ENCODE peak calls at places on chromosomes 6 and 20, in nine cellular contexts. One of them, this sample, is unnamed.
A peak's percentile ranks its signal among the peaks of the same experiment; 100 is the strongest.

GRCh38 chr20:44089987-44090674 is 96.9 kb downstream of the JPH2 start:
- DNase-seq in breast epithelium: no peak
- DNase-seq in endothelial cell of umbilical vein: peak; percentile 63
- DNase-seq in IMR-90: peak; percentile 69
- DNase-seq in uterus: no peak
- DNase-seq in A549: peak; percentile 71
- DNase-seq in body of pancreas: peak; percentile 58
- DNase-seq in adrenal gland: no peak
- DNase-seq in prostate gland: no peak
- DNase-seq in this sample: no peak

GRCh38 chr6:89375427-89375868 is 22.9 kb upstream of the UBE2J1 start:
- DNase-seq in breast epithelium: peak; percentile 67
- DNase-seq in endothelial cell of umbilical vein: no peak
- DNase-seq in IMR-90: no peak
- DNase-seq in uterus: no peak
- DNase-seq in A549: peak; percentile 62
- DNase-seq in body of pancreas: peak; percentile 83
- DNase-seq in adrenal gland: peak; percentile 35
- DNase-seq in prostate gland: peak; percentile 13
- DNase-seq in this sample: peak; percentile 91

GRCh38 chr6:136113736-136114173 is 136.4 kb downstream of the MTFR2 start:
- DNase-seq in breast epithelium: no peak
- DNase-seq in endothelial cell of umbilical vein: peak; percentile 89
- DNase-seq in IMR-90: peak; percentile 93
- DNase-seq in uterus: peak; percentile 55
- DNase-seq in A549: peak; percentile 31
- DNase-seq in body of pancreas: peak; percentile 16
- DNase-seq in adrenal gland: peak; percentile 43
- DNase-seq in prostate gland: no peak
- DNase-seq in this sample: peak; percentile 6

GRCh38 chr6:111871207-111871606 is 2.0 kb downstream of the FYN start:
- DNase-seq in breast epithelium: no peak
- DNase-seq in endothelial cell of umbilical vein: peak; percentile 45
- DNase-seq in IMR-90: no peak
- DNase-seq in uterus: no peak
- DNase-seq in A549: no peak
- DNase-seq in body of pancreas: no peak
- DNase-seq in adrenal gland: no peak
- DNase-seq in prostate gland: no peak
- DNase-seq in this sample: no peak

GRCh38 chr6:159114569-159114968 is 54.6 kb upstream of the FNDC1 start:
- DNase-seq in breast epithelium: no peak
- DNase-seq in endothelial cell of umbilical vein: no peak
- DNase-seq in IMR-90: no peak
- DNase-seq in uterus: no peak
- DNase-seq in A549: no peak
- DNase-seq in body of pancreas: no peak
- DNase-seq in adrenal gland: no peak
- DNase-seq in prostate gland: no peak
- DNase-seq in this sample: no peak

GRCh38 chr20:14616003-14616402 is 278.6 kb upstream of the FLRT3 start:
- DNase-seq in breast epithelium: no peak
- DNase-seq in endothelial cell of umbilical vein: no peak
- DNase-seq in IMR-90: no peak
- DNase-seq in uterus: no peak
- DNase-seq in A549: no peak
- DNase-seq in body of pancreas: no peak
- DNase-seq in adrenal gland: no peak
- DNase-seq in prostate gland: no peak
- DNase-seq in this sample: no peak

GRCh38 chr6:29631860-29632731 is 887 bp downstream of the GABBR1 start:
- DNase-seq in breast epithelium: no peak
- DNase-seq in endothelial cell of umbilical vein: peak; percentile 36
- DNase-seq in IMR-90: peak; percentile 55
- DNase-seq in uterus: peak; percentile 83
- DNase-seq in A549: peak; percentile 51
- DNase-seq in body of pancreas: peak; percentile 43
- DNase-seq in adrenal gland: peak; percentile 69
- DNase-seq in prostate gland: peak; percentile 58
- DNase-seq in this sample: peak; percentile 50

GRCh38 chr6:144856622-144857021 is 571.5 kb downstream of the UTRN start:
- DNase-seq in breast epithelium: no peak
- DNase-seq in endothelial cell of umbilical vein: no peak
- DNase-seq in IMR-90: no peak
- DNase-seq in uterus: no peak
- DNase-seq in A549: no peak
- DNase-seq in body of pancreas: no peak
- DNase-seq in adrenal gland: no peak
- DNase-seq in prostate gland: no peak
- DNase-seq in this sample: no peak

GRCh38 chr6:111484655-111484974 is 1.6 kb upstream of the REV3L start:
- DNase-seq in breast epithelium: no peak
- DNase-seq in endothelial cell of umbilical vein: no peak
- DNase-seq in IMR-90: peak; percentile 11
- DNase-seq in uterus: no peak
- DNase-seq in A549: no peak
- DNase-seq in body of pancreas: no peak
- DNase-seq in adrenal gland: no peak
- DNase-seq in prostate gland: no peak
- DNase-seq in this sample: peak; percentile 25

GRCh38 chr6:5012531-5012930 is 8.7 kb upstream of the RPP40 start:
- DNase-seq in breast epithelium: no peak
- DNase-seq in endothelial cell of umbilical vein: peak; percentile 89
- DNase-seq in IMR-90: peak; percentile 75
- DNase-seq in uterus: no peak
- DNase-seq in A549: no peak
- DNase-seq in body of pancreas: no peak
- DNase-seq in adrenal gland: no peak
- DNase-seq in prostate gland: no peak
- DNase-seq in this sample: no peak

GRCh38 chr6:21971540-21971939 is 325.3 kb downstream of the PRL start:
- DNase-seq in breast epithelium: no peak
- DNase-seq in endothelial cell of umbilical vein: no peak
- DNase-seq in IMR-90: peak; percentile 64
- DNase-seq in uterus: no peak
- DNase-seq in A549: no peak
- DNase-seq in body of pancreas: no peak
- DNase-seq in adrenal gland: no peak
- DNase-seq in prostate gland: no peak
- DNase-seq in this sample: no peak

GRCh38 chr6:156917213-156917612 is 140.0 kb downstream of the ARID1B start:
- DNase-seq in breast epithelium: no peak
- DNase-seq in endothelial cell of umbilical vein: no peak
- DNase-seq in IMR-90: no peak
- DNase-seq in uterus: no peak
- DNase-seq in A549: no peak
- DNase-seq in body of pancreas: no peak
- DNase-seq in adrenal gland: no peak
- DNase-seq in prostate gland: no peak
- DNase-seq in this sample: no peak

GRCh38 chr6:3961581-3962225 is 112.5 kb downstream of the FAM50B start:
- DNase-seq in breast epithelium: no peak
- DNase-seq in endothelial cell of umbilical vein: no peak
- DNase-seq in IMR-90: peak; percentile 69
- DNase-seq in uterus: no peak
- DNase-seq in A549: no peak
- DNase-seq in body of pancreas: no peak
- DNase-seq in adrenal gland: no peak
- DNase-seq in prostate gland: no peak
- DNase-seq in this sample: no peak

GRCh38 chr6:143451531-143451930 is 926 bp downstream of the PEX3 start:
- DNase-seq in breast epithelium: no peak
- DNase-seq in endothelial cell of umbilical vein: no peak
- DNase-seq in IMR-90: no peak
- DNase-seq in uterus: no peak
- DNase-seq in A549: no peak
- DNase-seq in body of pancreas: no peak
- DNase-seq in adrenal gland: no peak
- DNase-seq in prostate gland: no peak
- DNase-seq in this sample: no peak

GRCh38 chr20:45051497-45052060 is 49.3 kb downstream of the KCNS1 start:
- DNase-seq in breast epithelium: no peak
- DNase-seq in endothelial cell of umbilical vein: no peak
- DNase-seq in IMR-90: no peak
- DNase-seq in uterus: no peak
- DNase-seq in A549: no peak
- DNase-seq in body of pancreas: no peak
- DNase-seq in adrenal gland: no peak
- DNase-seq in prostate gland: no peak
- DNase-seq in this sample: no peak

GRCh38 chr20:6091661-6092060 is 31.2 kb downstream of the FERMT1 start:
- DNase-seq in breast epithelium: no peak
- DNase-seq in endothelial cell of umbilical vein: no peak
- DNase-seq in IMR-90: no peak
- DNase-seq in uterus: no peak
- DNase-seq in A549: no peak
- DNase-seq in body of pancreas: no peak
- DNase-seq in adrenal gland: no peak
- DNase-seq in prostate gland: no peak
- DNase-seq in this sample: no peak

GRCh38 chr6:7529141-7529540 is 12.3 kb upstream of the DSP start:
- DNase-seq in breast epithelium: no peak
- DNase-seq in endothelial cell of umbilical vein: no peak
- DNase-seq in IMR-90: no peak
- DNase-seq in uterus: no peak
- DNase-seq in A549: no peak
- DNase-seq in body of pancreas: no peak
- DNase-seq in adrenal gland: no peak
- DNase-seq in prostate gland: no peak
- DNase-seq in this sample: no peak

GRCh38 chr6:7535498-7535897 is 6.0 kb upstream of the DSP start:
- DNase-seq in breast epithelium: no peak
- DNase-seq in endothelial cell of umbilical vein: no peak
- DNase-seq in IMR-90: peak; percentile 73
- DNase-seq in uterus: no peak
- DNase-seq in A549: no peak
- DNase-seq in body of pancreas: no peak
- DNase-seq in adrenal gland: no peak
- DNase-seq in prostate gland: no peak
- DNase-seq in this sample: no peak

GRCh38 chr6:7534192-7534591 is 7.3 kb upstream of the DSP start:
- DNase-seq in breast epithelium: no peak
- DNase-seq in endothelial cell of umbilical vein: no peak
- DNase-seq in IMR-90: no peak
- DNase-seq in uterus: no peak
- DNase-seq in A549: no peak
- DNase-seq in body of pancreas: no peak
- DNase-seq in adrenal gland: no peak
- DNase-seq in prostate gland: no peak
- DNase-seq in this sample: no peak

GRCh38 chr6:7532821-7533220 is 8.7 kb upstream of the DSP start:
- DNase-seq in breast epithelium: no peak
- DNase-seq in endothelial cell of umbilical vein: no peak
- DNase-seq in IMR-90: no peak
- DNase-seq in uterus: no peak
- DNase-seq in A549: no peak
- DNase-seq in body of pancreas: no peak
- DNase-seq in adrenal gland: no peak
- DNase-seq in prostate gland: no peak
- DNase-seq in this sample: peak; percentile 31

DNA sequence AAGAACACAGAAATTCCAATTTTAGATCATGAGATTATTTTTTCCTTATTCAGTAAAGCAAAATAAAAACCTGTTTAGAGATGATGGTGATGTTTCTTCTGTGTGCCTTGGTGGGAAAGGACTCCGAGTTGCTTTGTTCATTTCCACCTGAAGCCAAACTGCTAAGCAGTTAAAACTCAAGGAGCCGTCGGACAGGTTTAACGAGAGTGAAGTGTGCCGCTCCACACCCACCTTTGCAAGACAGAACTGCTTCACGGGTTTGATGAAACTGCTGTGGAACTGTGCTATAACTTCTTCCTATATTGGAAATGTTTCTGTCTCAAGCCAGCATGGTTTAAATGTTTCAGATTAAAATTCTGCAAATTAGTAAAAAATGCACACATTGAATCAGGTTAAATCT is 9.2 kb upstream of the DSP start:
- DNase-seq in breast epithelium: peak; percentile 78
- DNase-seq in endothelial cell of umbilical vein: no peak
- DNase-seq in IMR-90: no peak
- DNase-seq in uterus: no peak
- DNase-seq in A549: no peak
- DNase-seq in body of pancreas: peak; percentile 63
- DNase-seq in adrenal gland: no peak
- DNase-seq in prostate gland: peak; percentile 90
- DNase-seq in this sample: peak; percentile 92
- H3K27ac ChIP-seq in breast epithelium: no peak overlapping the region
- H3K27ac ChIP-seq in endothelial cell of umbilical vein: no peak overlapping the region
- H3K27ac ChIP-seq in IMR-90: no peak overlapping the region
- H3K27ac ChIP-seq in uterus: no peak overlapping the region
- H3K27ac ChIP-seq in A549: no peak overlapping the region
- H3K27ac ChIP-seq in body of pancreas: no peak overlapping the region
- H3K27ac ChIP-seq in adrenal gland: no peak overlapping the region
- H3K27ac ChIP-seq in prostate gland: peak overlapping the region; percentile 54
- H3K27ac ChIP-seq in this sample: peak overlapping the region; percentile 63

GRCh38 chr6:33623895-33624381 is 2.8 kb downstream of the ITPR3 start:
- DNase-seq in breast epithelium: no peak
- DNase-seq in endothelial cell of umbilical vein: no peak
- DNase-seq in IMR-90: no peak
- DNase-seq in uterus: no peak
- DNase-seq in A549: no peak
- DNase-seq in body of pancreas: no peak
- DNase-seq in adrenal gland: no peak
- DNase-seq in prostate gland: no peak
- DNase-seq in this sample: no peak
- H3K4me1 ChIP-seq in breast epithelium: no peaks in the 10 kb centered on the region
- H3K4me1 ChIP-seq in endothelial cell of umbilical vein: peaks cover 15% of the 10 kb centered on the region
- H3K4me1 ChIP-seq in IMR-90: peaks cover 4% of the 10 kb centered on the region
- H3K4me1 ChIP-seq in uterus: no peaks in the 10 kb centered on the region
- H3K4me1 ChIP-seq in A549: peaks cover 41% of the 10 kb centered on the region
- H3K4me1 ChIP-seq in body of pancreas: peaks cover 26% of the 10 kb centered on the region
- H3K4me1 ChIP-seq in adrenal gland: peaks cover 30% of the 10 kb centered on the region
- H3K4me1 ChIP-seq in prostate gland: no peaks in the 10 kb centered on the region
- H3K4me1 ChIP-seq in this sample: peaks cover 46% of the 10 kb centered on the region

GRCh38 chr20:50172347-50173013 is 18.1 kb upstream of the CEBPB start:
- DNase-seq in breast epithelium: peak; percentile 74
- DNase-seq in endothelial cell of umbilical vein: peak; percentile 75
- DNase-seq in IMR-90: peak; percentile 65
- DNase-seq in uterus: peak; percentile 81
- DNase-seq in A549: peak; percentile 91
- DNase-seq in body of pancreas: peak; percentile 91
- DNase-seq in adrenal gland: peak; percentile 87
- DNase-seq in prostate gland: peak; percentile 67
- DNase-seq in this sample: peak; percentile 84
- TF ChIP-seq POLR2A in breast epithelium: peak; percentile 7
- TF ChIP-seq POLR2A in endothelial cell of umbilical vein: peak; percentile 49
- TF ChIP-seq POLR2A in IMR-90: peak; percentile 65
- TF ChIP-seq POLR2A in uterus: peak; percentile 63
- TF ChIP-seq POLR2A in A549: peak; percentile 50
- TF ChIP-seq POLR2A in body of pancreas: peak; percentile 57
- TF ChIP-seq POLR2A in adrenal gland: peak; percentile 70
- TF ChIP-seq POLR2A in prostate gland: peak; percentile 65
- TF ChIP-seq POLR2A in this sample: peak; percentile 17

DNA sequence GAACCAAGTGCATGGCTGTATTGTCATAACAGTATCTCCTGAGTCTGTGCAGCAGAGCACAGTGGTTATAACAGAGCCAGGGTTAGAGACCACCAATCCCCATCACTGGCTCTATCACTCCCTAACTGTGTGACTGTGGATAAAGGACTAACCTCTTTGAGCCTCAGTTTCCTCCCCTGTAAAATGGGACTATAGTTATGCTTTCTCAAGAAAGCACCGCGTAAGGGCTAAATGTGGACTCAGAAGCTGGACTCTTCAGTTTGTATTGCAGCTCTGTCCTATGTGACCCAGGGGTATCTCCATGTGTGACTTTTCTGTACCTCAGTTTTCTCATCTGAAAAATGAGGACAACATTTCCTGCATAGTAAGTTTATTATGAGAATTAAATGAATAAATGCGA is 59.9 kb downstream of the TRAM2 start:
- DNase-seq in breast epithelium: no peak
- DNase-seq in endothelial cell of umbilical vein: no peak
- DNase-seq in IMR-90: no peak
- DNase-seq in uterus: no peak
- DNase-seq in A549: no peak
- DNase-seq in body of pancreas: no peak
- DNase-seq in adrenal gland: no peak
- DNase-seq in prostate gland: no peak
- DNase-seq in this sample: no peak
- H3K27ac ChIP-seq in breast epithelium: peak overlapping the region; percentile 97
- H3K27ac ChIP-seq in endothelial cell of umbilical vein: no peak overlapping the region
- H3K27ac ChIP-seq in IMR-90: peak overlapping the region; percentile 42
- H3K27ac ChIP-seq in uterus: peak overlapping the region; percentile 94
- H3K27ac ChIP-seq in A549: peak overlapping the region; percentile 94
- H3K27ac ChIP-seq in body of pancreas: no peak overlapping the region
- H3K27ac ChIP-seq in adrenal gland: no peak overlapping the region
- H3K27ac ChIP-seq in prostate gland: no peak overlapping the region
- H3K27ac ChIP-seq in this sample: no peak overlapping the region